ENCODE peak calls at places on chromosomes 11 and 22, in six cellular contexts. R is amniotic stem cell; L is astrocyte of the spinal cord; B is adrenal gland; Y is activated T-helper 1 cell treated with anti-CD3 and anti-CD28 coated beads, Interleukin-12 subunit alpha, Interleukin-12 subunit beta, Interleukin-2, Interleukin-4 antibody, amounts not matched to agents 30 ng/mL and 10 ng/mL and 1 ng/mL, durations not matched to agents 14 hours and 24 hours and 36 hours; F is stimulated activated CD4-positive, alpha-beta T cell treated with anti-CD3 and anti-CD28 coated beads, TNF-alpha, amount 100 ng/mL, for 48 hours. J is an unnamed sample.

GRCh38 chr11:129386795-129387390 is 11.2 kb downstream of the BARX2 start:
- DNase-seq in R (no peak), Y (no peak), F (no peak), B (no peak), L (no peak), J (no peak)

GRCh38 chr11:74672332-74672955 is 58.8 kb downstream of the CHRDL2 start:
- DNase-seq in Y (no peak), B (no peak), R (no peak), L (no peak), F (no peak), J (no peak)

GRCh38 chr11:108253176-108253575 is 30.3 kb downstream of the ATM start:
- DNase-seq in F (no peak), Y (no peak), B (no peak), R (no peak), L (no peak), J (no peak)

GRCh38 chr22:21573750-21574494 is 6.4 kb downstream of the UBE2L3 start:
- DNase-seq in F (no peak), B (no peak), Y (no peak), R (no peak), L (no peak), J (no peak)

GRCh38 chr11:111966678-111967077 is 29.5 kb downstream of the DIXDC1 start:
- DNase-seq in R (no peak), L (no peak), F (no peak), Y (no peak), B (no peak), J (no peak)

GRCh38 chr11:65170058-65170534 is at the start of gene SPDYC:
- DNase-seq in B (no peak), F (no peak), R (no peak), L (no peak), Y (no peak), J (no peak)

GRCh38 chr22:45975266-45976161 is 1.4 kb downstream of the WNT7B start:
- DNase-seq in R (no peak), F (no peak), L (no peak), Y (no peak), B (no peak), J (no peak)

GRCh38 chr22:26888887-26889286 is 231.5 kb downstream of the MIAT start:
- DNase-seq in R (no peak), F (no peak), B (no peak), L (no peak), Y (no peak), J (no peak)

GRCh38 chr11:129458278-129458677 is 82.6 kb downstream of the BARX2 start:
- DNase-seq in Y (no peak), B (no peak), R (no peak), L (no peak), F (no peak), J (no peak)

GRCh38 chr22:31828739-31829138 is 74.9 kb downstream of the DEPDC5 start:
- DNase-seq in F (no peak), L (peak), B (no peak), Y (no peak), R (no peak), J (no peak)

GRCh38 chr11:17445240-17445795 is 31.3 kb downstream of the ABCC8 start:
- DNase-seq in B (no peak), Y (no peak), F (no peak), R (no peak), L (no peak), J (no peak)

GRCh38 chr22:25095869-25096268 is 103.8 kb upstream of the CRYBB3 start:
- DNase-seq in Y (no peak), B (no peak), L (no peak), R (no peak), F (no peak), J (no peak)

GRCh38 chr11:102573851-102574250 is 43.3 kb upstream of the MMP7 start:
- DNase-seq in L (no peak), R (no peak), B (no peak), F (no peak), Y (no peak), J (no peak)

GRCh38 chr11:128116447-128117240 is 470.7 kb downstream of the ETS1 start:
- DNase-seq in L (peak), R (no peak), F (no peak), B (no peak), Y (no peak), J (no peak)

GRCh38 chr11:10807629-10808552 is 835 bp downstream of the EIF4G2 start:
- DNase-seq in Y (peak), L (peak), R (no peak), F (no peak), B (peak), J (no peak)

GRCh38 chr11:117378966-117379865 is 51.6 kb downstream of the CEP164 start:
- DNase-seq in Y (no peak), L (no peak), B (no peak), R (no peak), F (no peak), J (no peak)

GRCh38 chr22:29879738-29880137 is 3.2 kb upstream of the MTMR3 start:
- DNase-seq in R (no peak), B (no peak), L (no peak), Y (no peak), F (no peak), J (no peak)

GRCh38 chr22:20234760-20235452 is 33.2 kb downstream of the RTN4R start:
- DNase-seq in L (no peak), R (no peak), F (no peak), Y (no peak), B (no peak), J (no peak)

GRCh38 chr22:31944700-31945477 is 554 bp downstream of the YWHAH start:
- DNase-seq in L (peak), B (peak), F (no peak), R (no peak), Y (peak), J (no peak)

GRCh38 chr11:3786781-3787428 is 10.4 kb downstream of the NUP98 start:
- DNase-seq in L (peak), Y (no peak), R (no peak), B (no peak), F (no peak), J (no peak)

GRCh38 chr11:118608268-118609214 is 1.1 kb downstream of the PHLDB1 start:
- DNase-seq in L (peak), R (peak), F (peak), Y (peak), B (peak), J (no peak)

GRCh38 chr11:102518296-102519094 is 12.1 kb downstream of the MMP7 start:
- DNase-seq in R (no peak), F (no peak), Y (no peak), B (no peak), L (no peak), J (no peak)

J was measured in GM19239.